ENCODE peak calls at places on chromosomes 11 and 22, in seven cellular contexts. S is heart right ventricle, L is esophagus squamous epithelium, P is left lung, G is psoas muscle, C is Panc1, T is heart left ventricle. R is an unnamed sample. For H3K9me3, the result is how much of the 10 kb centered on the place peaks cover.

GRCh38 chr22:37474447-37475090 is 11.6 kb downstream of the MFNG start:
- DNase-seq in S (no peak), L (no peak), P (no peak), G (no peak), C (no peak), T (no peak), R (no peak)

GRCh38 chr11:123409456-123409801 is 20.6 kb upstream of the GRAMD1B start:
- DNase-seq in S (no peak), L (no peak), P (no peak), G (no peak), C (no peak), T (no peak), R (no peak)

GRCh38 chr11:117072517-117073218 is 25.6 kb downstream of the SIK3 start:
- DNase-seq in S (no peak), L (no peak), P (no peak), G (no peak), C (peak), T (no peak), R (no peak)

GRCh38 chr11:8558436-8558835 is 35.6 kb downstream of the STK33 start:
- DNase-seq in S (no peak), L (no peak), P (no peak), G (no peak), C (no peak), T (no peak), R (no peak)

GRCh38 chr11:96173424-96173823 is 169.6 kb downstream of the MAML2 start:
- DNase-seq in S (no peak), L (no peak), P (no peak), G (no peak), C (no peak), T (no peak), R (no peak)

GRCh38 chr11:99240192-99241030 is 219.7 kb downstream of the CNTN5 start:
- DNase-seq in S (no peak), L (no peak), P (no peak), G (no peak), C (no peak), T (no peak), R (no peak)

GRCh38 chr11:68659158-68659921 is 25.0 kb upstream of the GAL start:
- DNase-seq in S (peak), L (no peak), P (peak), G (peak), C (peak), T (peak), R (no peak)

GRCh38 chr11:70569173-70569890 is 171.0 kb downstream of the CTTN start:
- DNase-seq in S (no peak), L (no peak), P (no peak), G (no peak), C (no peak), T (no peak), R (no peak)

GRCh38 chr11:76799061-76799804 is 16.1 kb downstream of the TSKU start:
- DNase-seq in S (peak), L (no peak), P (peak), G (peak), C (no peak), T (peak), R (peak)

GRCh38 chr11:14746857-14747256 is 103.3 kb downstream of the PDE3B start:
- DNase-seq in S (no peak), L (no peak), P (no peak), G (no peak), C (no peak), T (no peak), R (no peak)

GRCh38 chr22:22911327-22912134 is 23.9 kb downstream of the IGLL5 start:
- DNase-seq in S (no peak), L (no peak), P (no peak), G (no peak), C (no peak), T (no peak), R (no peak)

GRCh38 chr11:7536102-7536501 is 22.3 kb downstream of the PPFIBP2 start:
- DNase-seq in S (no peak), L (no peak), P (no peak), G (no peak), C (no peak), T (no peak), R (no peak)

GRCh38 chr11:100687032-100687629 is at the start of gene ARHGAP42:
- DNase-seq in S (peak), L (no peak), P (peak), G (peak), C (no peak), T (peak), R (no peak)

GRCh38 chr11:18696638-18697225 is 1.8 kb upstream of the TMEM86A start:
- DNase-seq in S (no peak), L (no peak), P (no peak), G (no peak), C (no peak), T (no peak), R (no peak)

GRCh38 chr11:77066229-77067023 is at the start of gene CAPN5:
- DNase-seq in S (peak), L (peak), P (peak), G (peak), C (no peak), T (peak), R (peak)

GRCh38 chr11:111378773-111379499 is at the start of gene POU2AF1:
- DNase-seq in S (no peak), L (peak), P (no peak), G (no peak), C (no peak), T (peak), R (peak)

GRCh38 chr11:34052608-34053160 is 1.2 kb downstream of the CAPRIN1 start:
- DNase-seq in S (no peak), L (peak), P (peak), G (peak), C (no peak), T (peak), R (no peak)

GRCh38 chr22:27107824-27108223 is 450.4 kb downstream of the MIAT start:
- DNase-seq in S (peak), L (no peak), P (peak), G (peak), C (no peak), T (no peak), R (no peak)

GRCh38 chr11:2942872-2943710 is 13.9 kb upstream of the PHLDA2 start:
- DNase-seq in S (no peak), L (no peak), P (no peak), G (no peak), C (no peak), T (no peak), R (no peak)

GRCh38 chr11:60145677-60146076 is 37.2 kb downstream of the MS4A6A start:
- DNase-seq in S (no peak), L (no peak), P (no peak), G (no peak), C (no peak), T (no peak), R (no peak)
- H3K9me3 ChIP-seq in S (under half), L (under half), P (under half), G (under half), C (under half), T (under half), R (under half)

GRCh38 chr11:84660257-84660656 is 966.9 kb downstream of the DLG2 start:
- DNase-seq in S (no peak), L (no peak), P (no peak), G (no peak), C (no peak), T (no peak), R (no peak)
- H3K9me3 ChIP-seq in S (under half), L (under half), P (under half), G (under half), C (under half), T (under half), R (under half)

GRCh38 chr22:49216579-49216978 is 611.1 kb downstream of the BRD1 start:
- DNase-seq in S (no peak), L (no peak), P (peak), G (no peak), C (no peak), T (no peak), R (no peak)
- H3K9me3 ChIP-seq in S (under half), L (under half), P (under half), G (under half), C (under half), T (under half), R (under half)

GRCh38 chr22:30968015-30968923 is at the start of gene MORC2:
- DNase-seq in S (no peak), L (no peak), P (no peak), G (peak), C (no peak), T (no peak), R (no peak)

GRCh38 chr22:30964858-30965257 is 3.7 kb downstream of the MORC2 start:
- DNase-seq in S (no peak), L (no peak), P (no peak), G (no peak), C (no peak), T (no peak), R (no peak)

GRCh38 chr22:30969532-30970355 is 679 bp downstream of the TUG1 start:
- DNase-seq in S (no peak), L (no peak), P (peak), G (no peak), C (no peak), T (peak), R (peak)

GRCh38 chr22:30970356-30970746 is 1.3 kb downstream of the TUG1 start:
- DNase-seq in S (no peak), L (no peak), P (no peak), G (no peak), C (no peak), T (no peak), R (no peak)

GRCh38 chr22:30968924-30969531 is at the start of gene TUG1:
- DNase-seq in S (peak), L (peak), P (peak), G (peak), C (peak), T (peak), R (peak)
- H3K9me3 ChIP-seq in S (half or more), L (under half), P (under half), G (under half), C (under half), T (under half), R (under half)

DNA sequence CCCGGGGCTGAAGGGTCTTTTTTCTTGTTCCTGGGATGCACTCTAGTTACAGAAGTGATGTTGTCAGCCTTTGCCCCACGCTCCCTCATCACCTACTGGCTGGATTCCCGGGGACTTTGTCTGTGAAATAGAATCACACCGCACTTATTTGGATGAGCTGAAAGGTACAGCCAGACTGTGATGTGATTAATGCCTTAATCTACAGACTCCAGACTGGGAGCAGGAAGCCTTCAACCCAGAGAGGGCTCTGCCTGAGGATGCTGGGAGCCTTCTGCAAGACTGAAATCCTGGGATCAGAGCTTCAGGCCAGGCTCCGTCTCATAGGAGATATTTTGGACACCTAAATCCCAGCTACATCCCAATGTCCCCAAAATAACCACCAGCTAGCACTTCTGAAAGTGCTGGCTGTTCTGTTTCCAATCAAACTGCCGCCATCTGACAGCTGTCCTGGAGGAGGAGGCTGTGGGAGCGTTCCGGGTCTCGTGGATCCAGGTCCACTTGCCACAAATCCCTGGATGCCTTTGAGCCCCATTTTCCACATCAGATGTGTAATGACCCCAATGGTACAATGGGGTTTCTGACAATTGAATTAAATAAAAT is 688.5 kb downstream of the TBC1D22A start:
- DNase-seq in S (no peak), L (no peak), P (no peak), G (no peak), C (no peak), T (no peak), R (no peak)
- H3K9me3 ChIP-seq in S (under half), L (under half), P (under half), G (under half), C (under half), T (under half), R (under half)

GRCh38 chr22:49720279-49720959 is 107.3 kb downstream of the BRD1 start:
- DNase-seq in S (no peak), L (no peak), P (no peak), G (no peak), C (no peak), T (no peak), R (no peak)
- H3K9me3 ChIP-seq in S (under half), L (under half), P (under half), G (under half), C (under half), T (under half), R (under half)